ENCODE peak calls at places on chromosomes 3 and 15, in eight cellular contexts. One of them, this sample, is unnamed.

GRCh38 chr15:29988689-29989088 is 94.1 kb upstream of the GOLGA8J start:
- DNase-seq in activated naive CD4-positive, alpha-beta T cell treated with anti-CD3 and anti-CD28 coated beads, Interleukin-2, amount 10 ng/mL, durations not matched to agents 7 days and 5 days: no peak
- DNase-seq in nucleus accumbens: no peak
- DNase-seq in T-helper 9 cell: no peak
- DNase-seq in HEK293T: no peak
- DNase-seq in activated CD4-positive, alpha-beta T cell treated with anti-CD3 and anti-CD28 coated beads, Interleukin-2, amount 10 ng/mL, durations not matched to agents 7 days and 5 days: no peak
- DNase-seq in NCI-H748 treated with DMSO at 0.1 percent for 48 hours: no peak
- DNase-seq in ovary: no peak
- DNase-seq in this sample: no peak

GRCh38 chr3:87088984-87089841 is 98.3 kb upstream of the VGLL3 start:
- DNase-seq in nucleus accumbens: peak; percentile 76
- DNase-seq in HEK293T: no peak
- DNase-seq in NCI-H748 treated with DMSO at 0.1 percent for 48 hours: no peak
- DNase-seq in activated CD4-positive, alpha-beta T cell treated with anti-CD3 and anti-CD28 coated beads, Interleukin-2, amount 10 ng/mL, durations not matched to agents 7 days and 5 days: peak; percentile 13
- DNase-seq in T-helper 9 cell: no peak
- DNase-seq in ovary: peak; percentile 59
- DNase-seq in activated naive CD4-positive, alpha-beta T cell treated with anti-CD3 and anti-CD28 coated beads, Interleukin-2, amount 10 ng/mL, durations not matched to agents 7 days and 5 days: peak; percentile 38
- DNase-seq in this sample: peak; percentile 16

GRCh38 chr3:195209083-195209835 is 61.7 kb downstream of the XXYLT1 start:
- DNase-seq in NCI-H748 treated with DMSO at 0.1 percent for 48 hours: no peak
- DNase-seq in T-helper 9 cell: no peak
- DNase-seq in nucleus accumbens: no peak
- DNase-seq in activated CD4-positive, alpha-beta T cell treated with anti-CD3 and anti-CD28 coated beads, Interleukin-2, amount 10 ng/mL, durations not matched to agents 7 days and 5 days: no peak
- DNase-seq in activated naive CD4-positive, alpha-beta T cell treated with anti-CD3 and anti-CD28 coated beads, Interleukin-2, amount 10 ng/mL, durations not matched to agents 7 days and 5 days: no peak
- DNase-seq in ovary: peak; percentile 34
- DNase-seq in HEK293T: no peak
- DNase-seq in this sample: no peak

GRCh38 chr3:71341721-71342120 is 241.8 kb downstream of the FOXP1 start:
- DNase-seq in activated CD4-positive, alpha-beta T cell treated with anti-CD3 and anti-CD28 coated beads, Interleukin-2, amount 10 ng/mL, durations not matched to agents 7 days and 5 days: no peak
- DNase-seq in T-helper 9 cell: no peak
- DNase-seq in nucleus accumbens: no peak
- DNase-seq in activated naive CD4-positive, alpha-beta T cell treated with anti-CD3 and anti-CD28 coated beads, Interleukin-2, amount 10 ng/mL, durations not matched to agents 7 days and 5 days: no peak
- DNase-seq in ovary: no peak
- DNase-seq in HEK293T: no peak
- DNase-seq in NCI-H748 treated with DMSO at 0.1 percent for 48 hours: no peak
- DNase-seq in this sample: no peak

GRCh38 chr15:52558196-52558595 is 10.6 kb downstream of the ARPP19 start:
- DNase-seq in activated CD4-positive, alpha-beta T cell treated with anti-CD3 and anti-CD28 coated beads, Interleukin-2, amount 10 ng/mL, durations not matched to agents 7 days and 5 days: peak; percentile 47
- DNase-seq in activated naive CD4-positive, alpha-beta T cell treated with anti-CD3 and anti-CD28 coated beads, Interleukin-2, amount 10 ng/mL, durations not matched to agents 7 days and 5 days: peak; percentile 49
- DNase-seq in HEK293T: no peak
- DNase-seq in ovary: no peak
- DNase-seq in T-helper 9 cell: no peak
- DNase-seq in nucleus accumbens: no peak
- DNase-seq in NCI-H748 treated with DMSO at 0.1 percent for 48 hours: no peak
- DNase-seq in this sample: no peak

GRCh38 chr15:51163843-51164242 is 69.1 kb upstream of the TNFAIP8L3 start:
- DNase-seq in HEK293T: no peak
- DNase-seq in NCI-H748 treated with DMSO at 0.1 percent for 48 hours: no peak
- DNase-seq in nucleus accumbens: no peak
- DNase-seq in activated naive CD4-positive, alpha-beta T cell treated with anti-CD3 and anti-CD28 coated beads, Interleukin-2, amount 10 ng/mL, durations not matched to agents 7 days and 5 days: no peak
- DNase-seq in ovary: no peak
- DNase-seq in activated CD4-positive, alpha-beta T cell treated with anti-CD3 and anti-CD28 coated beads, Interleukin-2, amount 10 ng/mL, durations not matched to agents 7 days and 5 days: no peak
- DNase-seq in T-helper 9 cell: no peak
- DNase-seq in this sample: no peak

GRCh38 chr3:114839476-114839875 is 307.6 kb downstream of the ZBTB20 start:
- DNase-seq in nucleus accumbens: no peak
- DNase-seq in NCI-H748 treated with DMSO at 0.1 percent for 48 hours: no peak
- DNase-seq in T-helper 9 cell: no peak
- DNase-seq in ovary: no peak
- DNase-seq in activated naive CD4-positive, alpha-beta T cell treated with anti-CD3 and anti-CD28 coated beads, Interleukin-2, amount 10 ng/mL, durations not matched to agents 7 days and 5 days: no peak
- DNase-seq in HEK293T: peak; percentile 10
- DNase-seq in activated CD4-positive, alpha-beta T cell treated with anti-CD3 and anti-CD28 coated beads, Interleukin-2, amount 10 ng/mL, durations not matched to agents 7 days and 5 days: no peak
- DNase-seq in this sample: no peak

GRCh38 chr3:126212629-126213375 is 32.4 kb upstream of the ALDH1L1 start:
- DNase-seq in NCI-H748 treated with DMSO at 0.1 percent for 48 hours: peak; percentile 7
- DNase-seq in ovary: peak; percentile 58
- DNase-seq in nucleus accumbens: peak; percentile 45
- DNase-seq in activated naive CD4-positive, alpha-beta T cell treated with anti-CD3 and anti-CD28 coated beads, Interleukin-2, amount 10 ng/mL, durations not matched to agents 7 days and 5 days: no peak
- DNase-seq in T-helper 9 cell: no peak
- DNase-seq in HEK293T: peak; percentile 69
- DNase-seq in activated CD4-positive, alpha-beta T cell treated with anti-CD3 and anti-CD28 coated beads, Interleukin-2, amount 10 ng/mL, durations not matched to agents 7 days and 5 days: no peak
- DNase-seq in this sample: no peak

GRCh38 chr15:83010709-83011270 is 649 bp downstream of the C15orf40 start:
- DNase-seq in nucleus accumbens: peak; percentile 72
- DNase-seq in T-helper 9 cell: peak; percentile 40
- DNase-seq in ovary: peak; percentile 33
- DNase-seq in HEK293T: peak; percentile 87
- DNase-seq in activated naive CD4-positive, alpha-beta T cell treated with anti-CD3 and anti-CD28 coated beads, Interleukin-2, amount 10 ng/mL, durations not matched to agents 7 days and 5 days: peak; percentile 88
- DNase-seq in NCI-H748 treated with DMSO at 0.1 percent for 48 hours: peak; percentile 29
- DNase-seq in activated CD4-positive, alpha-beta T cell treated with anti-CD3 and anti-CD28 coated beads, Interleukin-2, amount 10 ng/mL, durations not matched to agents 7 days and 5 days: peak; percentile 87
- DNase-seq in this sample: peak; percentile 78

GRCh38 chr3:178181784-178182183 is 354.5 kb upstream of the KCNMB2 start:
- DNase-seq in activated CD4-positive, alpha-beta T cell treated with anti-CD3 and anti-CD28 coated beads, Interleukin-2, amount 10 ng/mL, durations not matched to agents 7 days and 5 days: no peak
- DNase-seq in nucleus accumbens: no peak
- DNase-seq in activated naive CD4-positive, alpha-beta T cell treated with anti-CD3 and anti-CD28 coated beads, Interleukin-2, amount 10 ng/mL, durations not matched to agents 7 days and 5 days: no peak
- DNase-seq in HEK293T: no peak
- DNase-seq in ovary: no peak
- DNase-seq in T-helper 9 cell: no peak
- DNase-seq in NCI-H748 treated with DMSO at 0.1 percent for 48 hours: no peak
- DNase-seq in this sample: no peak

GRCh38 chr15:69664572-69665326 is 212.1 kb downstream of the RPLP1 start:
- DNase-seq in HEK293T: no peak
- DNase-seq in ovary: no peak
- DNase-seq in NCI-H748 treated with DMSO at 0.1 percent for 48 hours: no peak
- DNase-seq in activated naive CD4-positive, alpha-beta T cell treated with anti-CD3 and anti-CD28 coated beads, Interleukin-2, amount 10 ng/mL, durations not matched to agents 7 days and 5 days: no peak
- DNase-seq in nucleus accumbens: peak; percentile 48
- DNase-seq in activated CD4-positive, alpha-beta T cell treated with anti-CD3 and anti-CD28 coated beads, Interleukin-2, amount 10 ng/mL, durations not matched to agents 7 days and 5 days: no peak
- DNase-seq in T-helper 9 cell: no peak
- DNase-seq in this sample: no peak

GRCh38 chr3:9280477-9281219 is 31.2 kb upstream of the SRGAP3 start:
- DNase-seq in HEK293T: peak; percentile 22
- DNase-seq in nucleus accumbens: peak; percentile 44
- DNase-seq in activated CD4-positive, alpha-beta T cell treated with anti-CD3 and anti-CD28 coated beads, Interleukin-2, amount 10 ng/mL, durations not matched to agents 7 days and 5 days: no peak
- DNase-seq in activated naive CD4-positive, alpha-beta T cell treated with anti-CD3 and anti-CD28 coated beads, Interleukin-2, amount 10 ng/mL, durations not matched to agents 7 days and 5 days: no peak
- DNase-seq in NCI-H748 treated with DMSO at 0.1 percent for 48 hours: peak; percentile 49
- DNase-seq in ovary: no peak
- DNase-seq in T-helper 9 cell: no peak
- DNase-seq in this sample: no peak

GRCh38 chr3:39752019-39752637 is 57.3 kb upstream of the MYRIP start:
- DNase-seq in nucleus accumbens: no peak
- DNase-seq in NCI-H748 treated with DMSO at 0.1 percent for 48 hours: no peak
- DNase-seq in HEK293T: no peak
- DNase-seq in T-helper 9 cell: no peak
- DNase-seq in activated CD4-positive, alpha-beta T cell treated with anti-CD3 and anti-CD28 coated beads, Interleukin-2, amount 10 ng/mL, durations not matched to agents 7 days and 5 days: no peak
- DNase-seq in ovary: no peak
- DNase-seq in activated naive CD4-positive, alpha-beta T cell treated with anti-CD3 and anti-CD28 coated beads, Interleukin-2, amount 10 ng/mL, durations not matched to agents 7 days and 5 days: no peak
- DNase-seq in this sample: no peak

GRCh38 chr15:100844167-100844566 is 35.5 kb upstream of the ALDH1A3 start:
- DNase-seq in HEK293T: no peak
- DNase-seq in NCI-H748 treated with DMSO at 0.1 percent for 48 hours: no peak
- DNase-seq in activated naive CD4-positive, alpha-beta T cell treated with anti-CD3 and anti-CD28 coated beads, Interleukin-2, amount 10 ng/mL, durations not matched to agents 7 days and 5 days: no peak
- DNase-seq in activated CD4-positive, alpha-beta T cell treated with anti-CD3 and anti-CD28 coated beads, Interleukin-2, amount 10 ng/mL, durations not matched to agents 7 days and 5 days: no peak
- DNase-seq in nucleus accumbens: no peak
- DNase-seq in ovary: no peak
- DNase-seq in T-helper 9 cell: no peak
- DNase-seq in this sample: no peak

GRCh38 chr3:193572426-193572908 is 17.8 kb upstream of the ATP13A4 start:
- DNase-seq in activated naive CD4-positive, alpha-beta T cell treated with anti-CD3 and anti-CD28 coated beads, Interleukin-2, amount 10 ng/mL, durations not matched to agents 7 days and 5 days: peak; percentile 66
- DNase-seq in T-helper 9 cell: peak; percentile 7
- DNase-seq in ovary: peak; percentile 38
- DNase-seq in HEK293T: peak; percentile 44
- DNase-seq in nucleus accumbens: peak; percentile 64
- DNase-seq in NCI-H748 treated with DMSO at 0.1 percent for 48 hours: peak; percentile 51
- DNase-seq in activated CD4-positive, alpha-beta T cell treated with anti-CD3 and anti-CD28 coated beads, Interleukin-2, amount 10 ng/mL, durations not matched to agents 7 days and 5 days: peak; percentile 64
- DNase-seq in this sample: peak; percentile 17

This sample was measured in GM19239.